ENCODE peak calls at places on chromosomes 11 and 22, in six cellular contexts. Q is IMR-90; T is chondrocyte; D is transverse colon; A is astrocyte of the spinal cord; U is CD8-positive, alpha-beta T cell. O is an unnamed sample.

GRCh38 chr11:114447892-114448291 is 8.6 kb downstream of the REXO2 start:
- DNase-seq in Q (peak), T (no peak), D (no peak), A (peak), U (no peak), O (no peak)

GRCh38 chr11:97937501-97937900 is 1083.2 kb upstream of the CNTN5 start:
- DNase-seq in Q (peak), T (no peak), D (no peak), A (peak), U (no peak), O (no peak)

GRCh38 chr11:120532511-120533196 is 21.1 kb downstream of the GRIK4 start:
- DNase-seq in Q (peak), T (no peak), D (no peak), A (peak), U (no peak), O (no peak)

GRCh38 chr11:86497310-86497709 is 122.6 kb downstream of the CCDC81 start:
- DNase-seq in Q (peak), T (no peak), D (no peak), A (peak), U (no peak), O (no peak)

GRCh38 chr22:30284172-30284571 is 5.1 kb downstream of the CASTOR1 start:
- DNase-seq in Q (no peak), T (no peak), D (no peak), A (no peak), U (no peak), O (no peak)

GRCh38 chr22:35973388-35973787 is 55.2 kb downstream of the RBFOX2 start:
- DNase-seq in Q (no peak), T (no peak), D (no peak), A (no peak), U (no peak), O (no peak)

GRCh38 chr22:29600846-29601245 is 2.6 kb upstream of the NF2 start:
- DNase-seq in Q (no peak), T (no peak), D (no peak), A (no peak), U (no peak), O (no peak)

GRCh38 chr22:24601217-24602104 is 1.5 kb upstream of the GGT1 start:
- DNase-seq in Q (no peak), T (no peak), D (peak), A (no peak), U (no peak), O (no peak)

GRCh38 chr22:46000081-46001027 is 23.4 kb upstream of the WNT7B start:
- DNase-seq in Q (no peak), T (peak), D (no peak), A (no peak), U (no peak), O (no peak)

GRCh38 chr11:721913-722811 is 16.1 kb downstream of the EPS8L2 start:
- DNase-seq in Q (no peak), T (no peak), D (peak), A (no peak), U (no peak), O (no peak)

GRCh38 chr11:65427691-65428577 is 5.3 kb downstream of the NEAT1 start:
- DNase-seq in Q (peak), T (no peak), D (peak), A (peak), U (no peak), O (no peak)

GRCh38 chr11:102614485-102614884 is 10.6 kb downstream of the MMP20 start:
- DNase-seq in Q (no peak), T (no peak), D (no peak), A (no peak), U (no peak), O (no peak)

GRCh38 chr11:19026862-19027261 is 33.7 kb downstream of the MRGPRX2 start:
- DNase-seq in Q (no peak), T (no peak), D (no peak), A (no peak), U (no peak), O (no peak)

GRCh38 chr11:2837096-2837601 is 48.4 kb downstream of the CDKN1C start:
- DNase-seq in Q (peak), T (no peak), D (peak), A (no peak), U (no peak), O (no peak)

GRCh38 chr11:14924291-14924690 is 32.3 kb upstream of the CYP2R1 start:
- DNase-seq in Q (no peak), T (no peak), D (no peak), A (no peak), U (no peak), O (no peak)

GRCh38 chr11:86277741-86278140 is 24.3 kb upstream of the HIKESHI start:
- DNase-seq in Q (peak), T (no peak), D (no peak), A (no peak), U (no peak), O (no peak)

GRCh38 chr11:28836285-28837081 is 728.3 kb downstream of the METTL15 start:
- DNase-seq in Q (peak), T (no peak), D (no peak), A (peak), U (no peak), O (no peak)

GRCh38 chr11:121464352-121464946 is 11.7 kb upstream of the SORL1-AS1 start:
- DNase-seq in Q (peak), T (no peak), D (peak), A (peak), U (no peak), O (no peak)

GRCh38 chr11:102184269-102184987 is 74.2 kb downstream of the YAP1 start:
- DNase-seq in Q (no peak), T (no peak), D (no peak), A (no peak), U (no peak), O (no peak)

GRCh38 chr22:30806391-30806861 is 111.8 kb downstream of the OSBP2 start:
- DNase-seq in Q (peak), T (no peak), D (no peak), A (peak), U (no peak), O (no peak)

GRCh38 chr11:70073881-70074371 is 4.2 kb upstream of the ANO1 start:
- DNase-seq in Q (peak), T (no peak), D (no peak), A (peak), U (no peak), O (no peak)

GRCh38 chr11:45405916-45406670 is 120.0 kb upstream of the SYT13 start:
- DNase-seq in Q (peak), T (no peak), D (no peak), A (no peak), U (no peak), O (no peak)

GRCh38 chr11:110858556-110858921 is 146.3 kb upstream of the ARHGAP20 start:
- DNase-seq in Q (no peak), T (no peak), D (peak), A (peak), U (no peak), O (no peak)

GRCh38 chr11:126746443-126746842 is 254.1 kb downstream of the KIRREL3 start:
- DNase-seq in Q (no peak), T (no peak), D (no peak), A (no peak), U (no peak), O (no peak)

DNA sequence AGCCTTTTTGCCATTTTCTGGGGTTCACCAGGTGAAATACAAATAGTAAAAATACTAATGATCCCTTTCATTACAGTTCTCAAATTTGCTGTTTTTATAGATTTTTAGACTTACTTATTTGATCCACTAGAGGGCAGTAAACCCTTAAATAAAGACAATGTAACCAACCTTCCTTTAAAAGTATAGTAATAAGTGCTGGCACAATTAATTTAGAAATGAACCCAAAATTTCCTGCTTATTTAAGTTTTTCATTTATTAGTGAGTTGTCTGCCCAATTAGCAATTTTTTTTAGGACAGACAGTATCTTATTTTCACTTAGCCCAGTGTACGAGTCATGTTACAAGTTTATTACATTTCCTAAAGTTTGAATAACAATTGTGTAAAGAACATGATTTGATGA is 4.7 kb downstream of the DDIAS start:
- DNase-seq in Q (peak), T (no peak), D (no peak), A (peak), U (no peak), O (no peak)
- TF ChIP-seq CTCF in Q (peak), T (peak), D (peak), A (peak), U (peak), O (peak)

DNA sequence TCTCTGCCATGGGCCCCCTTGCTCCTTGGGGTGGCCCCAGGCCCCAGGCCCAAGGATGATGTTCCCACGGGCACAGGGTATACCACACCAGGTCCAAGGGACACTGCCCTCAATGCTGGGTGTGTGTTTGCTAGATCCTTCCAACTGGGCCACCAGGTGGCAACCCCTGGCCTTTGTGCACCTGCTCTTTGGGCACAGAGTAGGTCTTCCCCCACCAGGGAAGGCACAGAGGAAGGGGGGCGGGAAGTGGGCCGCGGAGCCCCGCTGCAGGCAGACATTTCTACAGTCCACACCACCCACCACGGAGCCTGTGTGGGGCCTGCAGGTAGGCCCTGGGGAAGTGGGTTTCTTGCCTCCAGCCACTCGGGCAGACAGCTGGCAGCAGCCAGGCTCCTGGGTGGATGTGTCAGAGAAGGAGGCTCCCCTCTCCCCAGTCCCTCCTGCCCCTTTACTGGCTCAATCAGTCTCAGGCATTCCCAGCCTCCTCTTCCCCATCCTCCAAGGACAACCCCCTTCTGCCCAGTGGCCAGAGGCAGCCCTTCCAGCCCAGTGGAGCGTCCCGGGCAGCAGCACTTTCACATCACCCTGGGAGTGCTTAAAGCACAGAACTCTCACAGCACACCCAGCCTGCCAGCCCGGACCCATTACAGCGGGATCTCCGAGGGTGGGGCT is 21.6 kb downstream of the MAFF start:
- DNase-seq in Q (no peak), T (no peak), D (no peak), A (no peak), U (no peak), O (no peak)
- TF ChIP-seq CTCF in Q (no peak), T (no peak), D (no peak), A (no peak), U (no peak), O (no peak)

GRCh38 chr11:61575886-61576516 is 4.9 kb downstream of the SYT7 start:
- DNase-seq in Q (no peak), T (no peak), D (no peak), A (no peak), U (no peak), O (no peak)

GRCh38 chr11:61579398-61580291 is 1.2 kb downstream of the SYT7 start:
- DNase-seq in Q (no peak), T (no peak), D (no peak), A (no peak), U (no peak), O (no peak)

GRCh38 chr11:61578819-61579218 is 2.1 kb downstream of the SYT7 start:
- DNase-seq in Q (no peak), T (no peak), D (no peak), A (no peak), U (no peak), O (no peak)

GRCh38 chr11:61580292-61580888 is 486 bp downstream of the SYT7 start:
- DNase-seq in Q (no peak), T (no peak), D (no peak), A (no peak), U (no peak), O (no peak)

DNA sequence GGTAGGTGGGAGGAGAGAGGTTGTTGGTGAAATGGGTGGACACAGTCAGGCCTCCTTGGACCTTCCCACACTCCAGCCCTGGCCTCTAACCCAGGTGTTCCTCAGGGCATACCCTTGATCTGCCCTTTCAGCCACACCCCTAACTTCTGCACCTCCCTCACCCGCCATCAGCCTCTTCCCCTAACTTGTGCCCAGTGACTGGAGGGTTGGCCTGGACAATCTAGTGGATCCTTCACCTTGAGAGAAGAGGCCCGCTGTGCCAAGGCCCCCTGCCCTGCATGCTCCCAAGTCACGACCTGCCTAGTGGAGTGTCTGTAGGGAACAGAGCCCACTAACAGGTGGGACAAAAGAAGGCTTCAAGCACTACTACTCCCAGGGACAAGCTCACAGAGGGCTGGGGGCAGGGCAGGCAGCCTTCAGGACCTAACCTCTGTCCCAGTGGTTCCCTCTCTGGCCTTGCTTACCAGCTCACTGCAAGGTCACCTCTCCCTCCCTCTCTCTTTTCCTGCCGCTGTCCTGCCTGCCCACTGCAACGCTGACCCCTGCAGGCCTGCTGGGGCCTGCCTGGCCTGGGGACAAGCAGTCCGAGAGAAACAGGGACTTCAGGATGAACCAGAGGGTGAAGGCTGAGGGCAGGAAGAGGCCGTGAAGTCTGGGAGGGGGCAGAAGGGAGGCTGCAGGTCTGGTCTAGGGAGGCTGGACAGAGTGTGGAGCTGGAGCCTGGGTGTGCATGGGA is 3.3 kb downstream of the SYT7 start:
- DNase-seq in Q (no peak), T (no peak), D (no peak), A (no peak), U (no peak), O (peak)
- TF ChIP-seq CTCF in Q (peak), T (peak), D (no peak), A (peak), U (no peak), O (no peak)

GRCh38 chr11:24509114-24509513 is 12.3 kb downstream of the LUZP2 start:
- DNase-seq in Q (peak), T (no peak), D (no peak), A (peak), U (no peak), O (no peak)
- TF ChIP-seq CTCF in Q (peak), T (peak), D (no peak), A (peak), U (no peak), O (no peak)

GRCh38 chr11:116973270-116973669 is 125.0 kb downstream of the SIK3 start:
- DNase-seq in Q (no peak), T (no peak), D (no peak), A (no peak), U (no peak), O (no peak)
- TF ChIP-seq CTCF in Q (no peak), T (no peak), D (no peak), A (no peak), U (no peak), O (no peak)

GRCh38 chr22:21985214-21985613 is 2.6 kb upstream of the TOP3B start:
- DNase-seq in Q (no peak), T (no peak), D (no peak), A (no peak), U (no peak), O (no peak)
- TF ChIP-seq CTCF in Q (no peak), T (no peak), D (no peak), A (no peak), U (no peak), O (no peak)

GRCh38 chr11:59263225-59263894 is 50.6 kb upstream of the MPEG1 start:
- DNase-seq in Q (no peak), T (no peak), D (peak), A (no peak), U (no peak), O (no peak)

GRCh38 chr11:59261150-59261549 is 48.4 kb upstream of the MPEG1 start:
- DNase-seq in Q (no peak), T (no peak), D (no peak), A (no peak), U (no peak), O (no peak)

GRCh38 chr11:59264736-59265135 is 52.0 kb upstream of the MPEG1 start:
- DNase-seq in Q (no peak), T (no peak), D (no peak), A (no peak), U (no peak), O (no peak)

GRCh38 chr11:59259867-59260475 is 47.2 kb upstream of the MPEG1 start:
- DNase-seq in Q (no peak), T (no peak), D (no peak), A (no peak), U (no peak), O (no peak)

DNA sequence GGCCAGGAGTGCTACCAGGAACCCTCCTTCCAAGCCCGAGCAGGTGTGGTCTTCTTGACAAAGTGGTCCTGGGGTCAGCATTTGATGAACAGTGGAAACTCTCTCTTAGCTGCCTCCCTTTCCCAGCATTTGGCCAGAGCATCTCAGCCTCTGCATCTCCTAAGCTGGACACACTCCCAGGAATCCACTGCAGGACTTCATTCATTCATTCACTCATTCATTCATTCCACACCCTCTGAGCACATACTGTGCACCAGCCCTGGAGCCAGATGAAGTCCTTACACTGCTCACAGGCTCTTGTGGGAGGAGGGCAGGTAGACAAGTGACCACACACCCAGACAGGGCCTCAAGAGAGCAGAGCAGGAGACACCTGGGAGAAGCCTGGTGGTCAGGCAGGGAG is 49.7 kb upstream of the MPEG1 start:
- DNase-seq in Q (no peak), T (no peak), D (no peak), A (no peak), U (no peak), O (no peak)
- TF ChIP-seq CTCF in Q (no peak), T (no peak), D (no peak), A (no peak), U (no peak), O (no peak)